ENCODE peak calls at places on chromosomes 4 and X, in ten cellular contexts. One of them, this sample, is unnamed.

GRCh38 chrX:118523920-118524319 is 28.3 kb downstream of the DOCK11 start:
- DNase-seq in NB4: no peak
- DNase-seq in iPS-NIHi11: no peak
- DNase-seq in spleen: no peak
- DNase-seq in hypothalamus: no peak
- DNase-seq in activated CD4-positive, alpha-beta T cell treated with anti-CD3 and anti-CD28 coated beads, Interleukin-2, amount 50 U/mL, for 1 hour: peak; percentile 45
- DNase-seq in substantia nigra: no peak
- DNase-seq in endothelial cell: no peak
- DNase-seq in neural crest cell: no peak
- DNase-seq in stomach: no peak
- DNase-seq in this sample: no peak

GRCh38 chr4:125985856-125986255 is 671.1 kb downstream of the FAT4 start:
- DNase-seq in substantia nigra: no peak
- DNase-seq in NB4: peak; percentile 21
- DNase-seq in stomach: no peak
- DNase-seq in hypothalamus: no peak
- DNase-seq in activated CD4-positive, alpha-beta T cell treated with anti-CD3 and anti-CD28 coated beads, Interleukin-2, amount 50 U/mL, for 1 hour: no peak
- DNase-seq in iPS-NIHi11: peak; percentile 40
- DNase-seq in spleen: no peak
- DNase-seq in neural crest cell: no peak
- DNase-seq in endothelial cell: no peak
- DNase-seq in this sample: peak; percentile 72

GRCh38 chrX:11423362-11423818 is 130.2 kb downstream of the AMELX start:
- DNase-seq in endothelial cell: no peak
- DNase-seq in iPS-NIHi11: no peak
- DNase-seq in activated CD4-positive, alpha-beta T cell treated with anti-CD3 and anti-CD28 coated beads, Interleukin-2, amount 50 U/mL, for 1 hour: no peak
- DNase-seq in neural crest cell: no peak
- DNase-seq in NB4: peak; percentile 61
- DNase-seq in stomach: peak; percentile 29
- DNase-seq in substantia nigra: peak; percentile 11
- DNase-seq in hypothalamus: no peak
- DNase-seq in spleen: no peak
- DNase-seq in this sample: no peak

GRCh38 chr4:37383579-37384229 is 139.2 kb downstream of the NWD2 start:
- DNase-seq in substantia nigra: peak; percentile 28
- DNase-seq in activated CD4-positive, alpha-beta T cell treated with anti-CD3 and anti-CD28 coated beads, Interleukin-2, amount 50 U/mL, for 1 hour: no peak
- DNase-seq in endothelial cell: peak; percentile 52
- DNase-seq in NB4: peak; percentile 65
- DNase-seq in hypothalamus: no peak
- DNase-seq in stomach: no peak
- DNase-seq in spleen: no peak
- DNase-seq in neural crest cell: peak; percentile 47
- DNase-seq in iPS-NIHi11: peak; percentile 67
- DNase-seq in this sample: no peak

GRCh38 chrX:109696146-109696740 is 36.8 kb downstream of the ACSL4 start:
- DNase-seq in spleen: no peak
- DNase-seq in neural crest cell: no peak
- DNase-seq in endothelial cell: no peak
- DNase-seq in iPS-NIHi11: no peak
- DNase-seq in stomach: no peak
- DNase-seq in hypothalamus: no peak
- DNase-seq in activated CD4-positive, alpha-beta T cell treated with anti-CD3 and anti-CD28 coated beads, Interleukin-2, amount 50 U/mL, for 1 hour: no peak
- DNase-seq in substantia nigra: no peak
- DNase-seq in NB4: no peak
- DNase-seq in this sample: no peak

GRCh38 chr4:10074767-10075105 is 41.9 kb downstream of the WDR1 start:
- DNase-seq in endothelial cell: no peak
- DNase-seq in neural crest cell: no peak
- DNase-seq in stomach: peak; percentile 19
- DNase-seq in spleen: no peak
- DNase-seq in NB4: peak; percentile 34
- DNase-seq in iPS-NIHi11: peak; percentile 46
- DNase-seq in activated CD4-positive, alpha-beta T cell treated with anti-CD3 and anti-CD28 coated beads, Interleukin-2, amount 50 U/mL, for 1 hour: no peak
- DNase-seq in substantia nigra: no peak
- DNase-seq in hypothalamus: no peak
- DNase-seq in this sample: peak; percentile 11

GRCh38 chr4:76459291-76459723 is 24.3 kb downstream of the SHROOM3 start:
- DNase-seq in spleen: no peak
- DNase-seq in neural crest cell: peak; percentile 37
- DNase-seq in stomach: no peak
- DNase-seq in iPS-NIHi11: peak; percentile 84
- DNase-seq in NB4: no peak
- DNase-seq in activated CD4-positive, alpha-beta T cell treated with anti-CD3 and anti-CD28 coated beads, Interleukin-2, amount 50 U/mL, for 1 hour: no peak
- DNase-seq in endothelial cell: peak; percentile 26
- DNase-seq in substantia nigra: no peak
- DNase-seq in hypothalamus: no peak
- DNase-seq in this sample: peak; percentile 60

GRCh38 chr4:140637836-140638235 is 69.1 kb upstream of the UCP1 start:
- DNase-seq in spleen: no peak
- DNase-seq in neural crest cell: peak; percentile 28
- DNase-seq in iPS-NIHi11: peak; percentile 65
- DNase-seq in endothelial cell: peak; percentile 35
- DNase-seq in substantia nigra: peak; percentile 7
- DNase-seq in hypothalamus: no peak
- DNase-seq in stomach: no peak
- DNase-seq in NB4: peak; percentile 58
- DNase-seq in activated CD4-positive, alpha-beta T cell treated with anti-CD3 and anti-CD28 coated beads, Interleukin-2, amount 50 U/mL, for 1 hour: no peak
- DNase-seq in this sample: peak; percentile 45

GRCh38 chr4:24924309-24924781 is 11.5 kb upstream of the CCDC149 start:
- DNase-seq in iPS-NIHi11: no peak
- DNase-seq in neural crest cell: no peak
- DNase-seq in endothelial cell: no peak
- DNase-seq in spleen: no peak
- DNase-seq in stomach: no peak
- DNase-seq in substantia nigra: no peak
- DNase-seq in hypothalamus: no peak
- DNase-seq in NB4: no peak
- DNase-seq in activated CD4-positive, alpha-beta T cell treated with anti-CD3 and anti-CD28 coated beads, Interleukin-2, amount 50 U/mL, for 1 hour: no peak
- DNase-seq in this sample: no peak

GRCh38 chr4:127936974-127937373 is 28.0 kb downstream of the MFSD8 start:
- DNase-seq in spleen: no peak
- DNase-seq in substantia nigra: no peak
- DNase-seq in NB4: no peak
- DNase-seq in hypothalamus: no peak
- DNase-seq in iPS-NIHi11: no peak
- DNase-seq in neural crest cell: no peak
- DNase-seq in activated CD4-positive, alpha-beta T cell treated with anti-CD3 and anti-CD28 coated beads, Interleukin-2, amount 50 U/mL, for 1 hour: no peak
- DNase-seq in endothelial cell: no peak
- DNase-seq in stomach: no peak
- DNase-seq in this sample: no peak

GRCh38 chrX:63713510-63713909 is 71.5 kb downstream of the ARHGEF9 start:
- DNase-seq in spleen: no peak
- DNase-seq in NB4: no peak
- DNase-seq in substantia nigra: no peak
- DNase-seq in iPS-NIHi11: peak; percentile 3
- DNase-seq in endothelial cell: no peak
- DNase-seq in activated CD4-positive, alpha-beta T cell treated with anti-CD3 and anti-CD28 coated beads, Interleukin-2, amount 50 U/mL, for 1 hour: no peak
- DNase-seq in stomach: no peak
- DNase-seq in hypothalamus: no peak
- DNase-seq in neural crest cell: no peak
- DNase-seq in this sample: peak; percentile 9

GRCh38 chrX:68889244-68889643 is 60.4 kb downstream of the EFNB1 start:
- DNase-seq in spleen: no peak
- DNase-seq in NB4: peak; percentile 49
- DNase-seq in hypothalamus: no peak
- DNase-seq in activated CD4-positive, alpha-beta T cell treated with anti-CD3 and anti-CD28 coated beads, Interleukin-2, amount 50 U/mL, for 1 hour: no peak
- DNase-seq in stomach: no peak
- DNase-seq in neural crest cell: no peak
- DNase-seq in substantia nigra: no peak
- DNase-seq in iPS-NIHi11: no peak
- DNase-seq in endothelial cell: no peak
- DNase-seq in this sample: no peak

GRCh38 chr4:153346563-153346962 is 2.1 kb downstream of the MND1 start:
- DNase-seq in hypothalamus: no peak
- DNase-seq in substantia nigra: no peak
- DNase-seq in neural crest cell: no peak
- DNase-seq in iPS-NIHi11: peak; percentile 23
- DNase-seq in NB4: peak; percentile 39
- DNase-seq in endothelial cell: no peak
- DNase-seq in stomach: no peak
- DNase-seq in spleen: no peak
- DNase-seq in activated CD4-positive, alpha-beta T cell treated with anti-CD3 and anti-CD28 coated beads, Interleukin-2, amount 50 U/mL, for 1 hour: no peak
- DNase-seq in this sample: no peak

GRCh38 chrX:25858273-25858880 is 279.8 kb upstream of the MAGEB18 start:
- DNase-seq in activated CD4-positive, alpha-beta T cell treated with anti-CD3 and anti-CD28 coated beads, Interleukin-2, amount 50 U/mL, for 1 hour: no peak
- DNase-seq in substantia nigra: no peak
- DNase-seq in endothelial cell: no peak
- DNase-seq in neural crest cell: no peak
- DNase-seq in spleen: no peak
- DNase-seq in NB4: no peak
- DNase-seq in iPS-NIHi11: no peak
- DNase-seq in stomach: no peak
- DNase-seq in hypothalamus: no peak
- DNase-seq in this sample: no peak

GRCh38 chrX:85243761-85244410 is at the start of the genes SATL1 and ZNF711:
- DNase-seq in NB4: no peak
- DNase-seq in activated CD4-positive, alpha-beta T cell treated with anti-CD3 and anti-CD28 coated beads, Interleukin-2, amount 50 U/mL, for 1 hour: no peak
- DNase-seq in endothelial cell: peak; percentile 69
- DNase-seq in iPS-NIHi11: peak; percentile 68
- DNase-seq in hypothalamus: peak; percentile 26
- DNase-seq in substantia nigra: peak; percentile 62
- DNase-seq in neural crest cell: peak; percentile 63
- DNase-seq in stomach: peak; percentile 42
- DNase-seq in spleen: peak; percentile 70
- DNase-seq in this sample: peak; percentile 74

GRCh38 chr4:94483895-94484294 is 32.2 kb downstream of the PDLIM5 start:
- DNase-seq in substantia nigra: no peak
- DNase-seq in stomach: no peak
- DNase-seq in hypothalamus: no peak
- DNase-seq in neural crest cell: no peak
- DNase-seq in spleen: no peak
- DNase-seq in endothelial cell: no peak
- DNase-seq in activated CD4-positive, alpha-beta T cell treated with anti-CD3 and anti-CD28 coated beads, Interleukin-2, amount 50 U/mL, for 1 hour: no peak
- DNase-seq in iPS-NIHi11: no peak
- DNase-seq in NB4: no peak
- DNase-seq in this sample: no peak